ENCODE peak calls at places on chromosomes 4 and X, in five cellular contexts. M is activated CD8-positive, alpha-beta memory T cell treated with anti-CD3 and anti-CD28 coated beads for 48 hours; Z is amniotic stem cell; O is AG10803; V is stimulated activated naive B cell treated with anti-CD40 and anti-IgM and Interleukin-4, amounts not matched to agents 10 μg/mL and 1 μg/mL and 100 μg/mL, for 72 hours. F is an unnamed sample.

GRCh38 chr4:128812360-128812958 is 3.0 kb downstream of the JADE1 start:
- DNase-seq in V (no peak), Z (peak; percentile 64), M (no peak), O (peak; percentile 74), F (no peak)

GRCh38 chr4:17310269-17310652 is 201.6 kb downstream of the QDPR start:
- DNase-seq in Z (no peak), O (peak; percentile 74), V (no peak), M (no peak), F (peak; percentile 48)

GRCh38 chr4:107130157-107130556 is 94.0 kb upstream of the DKK2 start:
- DNase-seq in O (no peak), V (no peak), Z (no peak), M (no peak), F (no peak)

GRCh38 chrX:97389761-97390192 is 506.1 kb downstream of the RPA4 start:
- DNase-seq in V (no peak), M (no peak), Z (peak; percentile 3), O (peak; percentile 63), F (no peak)

GRCh38 chr4:139603576-139604387 is 47.8 kb upstream of the SETD7 start:
- DNase-seq in M (no peak), V (peak; percentile 15), O (peak; percentile 67), Z (peak; percentile 53), F (peak; percentile 8)

GRCh38 chr4:2762048-2762447 is 5.9 kb upstream of the TNIP2 start:
- DNase-seq in Z (no peak), M (no peak), O (no peak), V (no peak), F (no peak)

GRCh38 chr4:183541081-183542045 is 36.5 kb downstream of the ING2 start:
- DNase-seq in O (peak; percentile 3), Z (no peak), V (no peak), M (no peak), F (no peak)

GRCh38 chr4:48538358-48538757 is 48.3 kb downstream of the ZAR1 start:
- DNase-seq in Z (no peak), V (no peak), O (no peak), M (no peak), F (no peak)

GRCh38 chr4:72977936-72978485 is 91.5 kb downstream of the COX18 start:
- DNase-seq in M (no peak), Z (no peak), O (no peak), V (no peak), F (no peak)

GRCh38 chr4:58301384-58301783 is 1191.2 kb upstream of the IGFBP7 start:
- DNase-seq in M (no peak), O (no peak), V (no peak), Z (no peak), F (no peak)

GRCh38 chr4:171478181-171478580 is 335.0 kb upstream of the GALNTL6 start:
- DNase-seq in V (no peak), O (no peak), Z (no peak), M (no peak), F (no peak)

F was measured in GM12878.